ENCODE peak calls at places on chromosomes 1 and 21, in eight cellular contexts. C is GM23338, H is astrocyte, G is mammary epithelial cell, A is PC-3, T is GM23248, E is IMR-90, O is neural progenitor cell. Q is an unnamed sample. For H4K20me1, the result is how much of the 10 kb centered on the place peaks cover.

GRCh38 chr21:38277501-38278111 is 20.8 kb downstream of the KCNJ15 start:
- DNase-seq in C (no peak), H (peak), G (peak), A (peak), T (peak), E (peak), O (no peak), Q (peak)

GRCh38 chr1:116292929-116293725 is 79.9 kb upstream of the ATP1A1 start:
- DNase-seq in C (no peak), H (no peak), G (no peak), A (no peak), T (no peak), E (no peak), O (no peak), Q (no peak)

GRCh38 chr1:100100202-100100601 is 32.5 kb downstream of the SASS6 start:
- DNase-seq in C (no peak), H (peak), G (no peak), A (no peak), T (peak), E (peak), O (no peak), Q (peak)

GRCh38 chr1:222709700-222710153 is 2.6 kb downstream of the AIDA start:
- DNase-seq in C (no peak), H (no peak), G (no peak), A (no peak), T (peak), E (peak), O (no peak), Q (no peak)

GRCh38 chr1:200733907-200734306 is 4.8 kb upstream of the CAMSAP2 start:
- DNase-seq in C (no peak), H (peak), G (peak), A (peak), T (no peak), E (no peak), O (no peak), Q (peak)

GRCh38 chr1:113292660-113293626 is 97.4 kb upstream of the MAGI3 start:
- DNase-seq in C (no peak), H (no peak), G (no peak), A (no peak), T (no peak), E (no peak), O (no peak), Q (no peak)

GRCh38 chr21:25708467-25709065 is 26.1 kb downstream of the ATP5PF start:
- DNase-seq in C (peak), H (peak), G (peak), A (peak), T (peak), E (peak), O (peak), Q (peak)

GRCh38 chr1:3022976-3023375 is 1.7 kb downstream of the ACTRT2 start:
- DNase-seq in C (no peak), H (no peak), G (no peak), A (no peak), T (no peak), E (no peak), O (no peak), Q (no peak)

GRCh38 chr1:156896490-156897033 is 3.0 kb downstream of the PEAR1 start:
- DNase-seq in C (peak), H (peak), G (peak), A (peak), T (peak), E (peak), O (peak), Q (peak)

GRCh38 chr1:171948491-171948890 is 107.2 kb downstream of the DNM3 start:
- DNase-seq in C (peak), H (peak), G (peak), A (peak), T (peak), E (peak), O (no peak), Q (peak)

GRCh38 chr1:151039527-151039926 is 3.1 kb downstream of the BNIPL start:
- DNase-seq in C (no peak), H (no peak), G (no peak), A (no peak), T (no peak), E (no peak), O (no peak), Q (no peak)

GRCh38 chr1:205983925-205984725 is 19.1 kb downstream of the RAB7B start:
- DNase-seq in C (peak), H (peak), G (peak), A (peak), T (peak), E (peak), O (peak), Q (peak)

GRCh38 chr1:78210167-78210566 is 164.4 kb downstream of the GIPC2 start:
- DNase-seq in C (no peak), H (peak), G (peak), A (peak), T (peak), E (peak), O (no peak), Q (no peak)

GRCh38 chr1:172089768-172090510 is 248.6 kb downstream of the DNM3 start:
- DNase-seq in C (peak), H (peak), G (peak), A (peak), T (peak), E (peak), O (peak), Q (peak)

GRCh38 chr1:94079056-94079990 is 41.6 kb downstream of the ABCA4 start:
- DNase-seq in C (no peak), H (no peak), G (no peak), A (no peak), T (no peak), E (no peak), O (peak), Q (peak)

GRCh38 chr1:158286487-158286886 is 3.2 kb upstream of the CD1C start:
- DNase-seq in C (no peak), H (no peak), G (no peak), A (no peak), T (no peak), E (no peak), O (no peak), Q (no peak)

GRCh38 chr1:158289722-158290570 is at the start of gene CD1C:
- DNase-seq in C (no peak), H (no peak), G (no peak), A (no peak), T (no peak), E (no peak), O (no peak), Q (no peak)

GRCh38 chr1:158286966-158287365 is 2.8 kb upstream of the CD1C start:
- DNase-seq in C (no peak), H (no peak), G (no peak), A (no peak), T (no peak), E (no peak), O (no peak), Q (no peak)

GRCh38 chr1:158283965-158284364 is 5.8 kb upstream of the CD1C start:
- DNase-seq in C (peak), H (no peak), G (no peak), A (no peak), T (no peak), E (no peak), O (no peak), Q (no peak)

GRCh38 chr1:158285756-158286241 is 3.9 kb upstream of the CD1C start:
- DNase-seq in C (no peak), H (no peak), G (peak), A (no peak), T (peak), E (no peak), O (no peak), Q (no peak)
- H3K4me2 ChIP-seq in C (no peak), H (no peak), G (no peak), A (no peak), T (no peak), E (no peak), O (no peak), Q (no peak)

GRCh38 chr1:9684806-9685205 is 33.3 kb downstream of the PIK3CD start:
- DNase-seq in C (no peak), H (no peak), G (no peak), A (no peak), T (no peak), E (no peak), O (no peak), Q (no peak)
- H4K20me1 ChIP-seq in C (under half), H (under half), G (under half), A (under half), T (under half), E (under half), O (under half), Q (under half)

GRCh38 chr1:178713270-178713669 is 11.8 kb upstream of the RALGPS2 start:
- DNase-seq in C (no peak), H (peak), G (no peak), A (no peak), T (peak), E (no peak), O (no peak), Q (peak)
- H3K4me2 ChIP-seq in C (no peak), H (no peak), G (no peak), A (no peak), T (no peak), E (no peak), O (no peak), Q (no peak)

GRCh38 chr1:154170547-154171221 is 15.8 kb upstream of the NUP210L start:
- DNase-seq in C (no peak), H (no peak), G (peak), A (no peak), T (peak), E (no peak), O (no peak), Q (no peak)
- H4K20me1 ChIP-seq in C (half or more), H (half or more), G (under half), A (under half), T (under half), E (half or more), O (under half), Q (under half)

DNA sequence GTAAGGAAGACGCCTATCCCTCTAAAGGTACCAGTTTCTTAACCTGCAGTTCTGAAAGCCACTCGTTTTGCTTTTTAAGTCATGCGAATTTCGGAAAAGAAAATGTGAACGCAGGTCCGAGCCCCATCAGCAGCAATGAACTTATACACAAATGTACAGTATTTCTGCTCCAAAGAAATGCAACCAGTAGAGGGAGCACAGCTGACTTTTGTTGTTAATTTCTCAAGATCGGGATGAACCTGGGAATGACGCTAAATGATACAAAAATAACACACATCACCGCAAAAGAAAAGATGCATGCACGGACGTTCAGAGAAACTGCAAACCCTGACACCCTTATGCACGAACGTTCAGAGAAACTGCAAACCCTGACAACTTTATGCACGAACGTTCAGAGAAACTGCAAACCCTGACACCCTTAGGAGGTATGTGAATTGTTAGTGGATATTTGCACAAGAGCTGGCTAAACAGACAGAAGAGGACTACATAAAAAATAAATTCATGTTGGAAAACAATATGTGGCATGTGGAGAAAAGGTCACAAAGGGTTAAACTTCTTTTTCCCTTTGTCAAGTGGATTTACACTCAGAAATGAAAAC is 3.5 kb upstream of the TIAM1 start:
- DNase-seq in C (peak), H (no peak), G (no peak), A (peak), T (peak), E (peak), O (peak), Q (peak)
- H3K4me2 ChIP-seq in C (no peak), H (peak), G (no peak), A (peak), T (no peak), E (peak), O (no peak), Q (no peak)

DNA sequence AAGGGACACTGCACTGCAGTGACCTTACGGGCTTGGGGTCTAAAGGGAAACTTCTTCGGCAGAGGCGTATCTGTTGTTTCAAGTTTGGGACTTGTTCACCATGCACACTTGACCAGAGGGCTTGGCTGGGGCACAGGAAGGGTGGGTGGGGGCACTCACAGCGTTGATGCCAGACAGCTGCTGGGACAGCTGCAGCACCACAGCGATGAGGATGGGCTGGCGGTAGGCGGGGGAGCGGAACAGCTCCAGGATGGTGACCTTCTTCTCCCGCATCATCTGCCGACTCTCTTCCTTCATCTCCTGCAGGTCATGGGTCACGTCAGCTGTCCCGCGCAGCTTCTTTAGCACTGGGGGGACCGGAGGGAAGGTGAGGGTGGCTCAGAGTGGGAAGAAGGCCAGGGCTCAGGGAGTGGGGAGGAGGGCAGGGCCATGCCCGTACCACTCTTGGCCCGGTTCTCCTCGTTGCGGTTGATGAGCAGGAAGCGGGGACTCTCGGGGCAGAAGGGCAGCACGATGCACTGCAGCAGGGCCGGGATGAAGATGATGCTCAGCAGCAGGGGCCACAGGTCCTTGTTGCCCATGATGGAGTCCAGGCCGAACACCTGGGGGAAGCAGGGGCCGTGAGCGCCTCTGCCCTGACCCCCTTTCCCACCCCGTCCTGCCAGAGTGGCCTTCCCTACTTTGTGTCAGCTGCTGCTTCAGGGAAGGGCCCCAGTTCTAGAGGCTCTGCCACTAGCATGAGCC is 29.1 kb downstream of the SLC2A1 start:
- DNase-seq in C (no peak), H (no peak), G (no peak), A (no peak), T (no peak), E (no peak), O (no peak), Q (no peak)
- H4K20me1 ChIP-seq in C (under half), H (under half), G (under half), A (under half), T (under half), E (half or more), O (half or more), Q (under half)

GRCh38 chr1:1063261-1063944 is 10.7 kb downstream of the RNF223 start:
- DNase-seq in C (no peak), H (no peak), G (no peak), A (no peak), T (no peak), E (no peak), O (no peak), Q (no peak)
- H3K4me2 ChIP-seq in C (no peak), H (peak), G (peak), A (peak), T (no peak), E (no peak), O (no peak), Q (no peak)

GRCh38 chr21:34922487-34922886 is 126.6 kb downstream of the RUNX1 start:
- DNase-seq in C (no peak), H (no peak), G (no peak), A (no peak), T (no peak), E (no peak), O (no peak), Q (no peak)
- H4K20me1 ChIP-seq in C (under half), H (under half), G (under half), A (under half), T (under half), E (under half), O (under half), Q (under half)

DNA sequence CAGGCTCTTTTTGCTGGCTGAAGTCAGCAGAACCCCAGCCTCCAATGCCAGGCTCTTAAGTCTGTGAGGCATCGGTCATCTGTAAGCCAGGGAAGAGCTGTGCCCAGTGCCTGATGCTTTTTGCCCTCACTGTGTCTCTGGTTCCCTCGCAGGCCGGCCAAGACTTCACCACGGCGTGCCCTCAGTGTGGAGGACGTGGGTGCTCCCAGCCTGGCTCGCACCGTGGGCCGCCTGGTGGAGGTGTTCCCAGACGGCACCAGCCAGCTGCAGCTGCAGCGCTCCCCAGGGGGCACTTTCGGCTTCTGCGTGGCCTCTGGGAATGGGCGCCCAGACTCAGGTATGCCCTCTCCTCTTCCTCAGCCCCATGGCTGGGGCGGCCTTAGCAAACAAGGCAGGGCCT is 32.5 kb downstream of the KIAA1614 start:
- DNase-seq in C (peak), H (no peak), G (no peak), A (no peak), T (no peak), E (no peak), O (no peak), Q (no peak)
- H3K4me2 ChIP-seq in C (no peak), H (no peak), G (no peak), A (no peak), T (no peak), E (no peak), O (no peak), Q (no peak)

GRCh38 chr1:234604393-234604725 is 5.6 kb downstream of the IRF2BP2 start:
- DNase-seq in C (no peak), H (no peak), G (no peak), A (no peak), T (no peak), E (no peak), O (no peak), Q (no peak)
- H4K20me1 ChIP-seq in C (under half), H (under half), G (under half), A (under half), T (under half), E (under half), O (half or more), Q (under half)